ENCODE peak calls at places on chromosomes 1 and 21, in eight cellular contexts. One of them, this sample, is unnamed.

GRCh38 chr21:44512496-44513388 is 27.3 kb downstream of the KRTAP10-1 start:
- DNase-seq in heart left ventricle: peak
- DNase-seq in upper lobe of right lung: no peak
- DNase-seq in IMR-90: no peak
- DNase-seq in neural progenitor cell: no peak
- DNase-seq in fibroblast of the aortic adventitia: no peak
- DNase-seq in HL-60: no peak
- DNase-seq in CD8-positive, alpha-beta T cell: no peak
- DNase-seq in this sample: no peak

GRCh38 chr1:45623972-45624371 is at the start of gene CCDC17:
- DNase-seq in upper lobe of right lung: no peak
- DNase-seq in IMR-90: no peak
- DNase-seq in neural progenitor cell: no peak
- DNase-seq in fibroblast of the aortic adventitia: peak
- DNase-seq in CD8-positive, alpha-beta T cell: no peak
- DNase-seq in heart left ventricle: no peak
- DNase-seq in HL-60: no peak
- DNase-seq in this sample: no peak

GRCh38 chr1:68442822-68443556 is 6.8 kb downstream of the RPE65 start:
- DNase-seq in heart left ventricle: no peak
- DNase-seq in fibroblast of the aortic adventitia: peak
- DNase-seq in CD8-positive, alpha-beta T cell: no peak
- DNase-seq in neural progenitor cell: peak
- DNase-seq in IMR-90: peak
- DNase-seq in upper lobe of right lung: no peak
- DNase-seq in HL-60: peak
- DNase-seq in this sample: peak

GRCh38 chr1:235670157-235670776 is 20.7 kb upstream of the GNG4 start:
- DNase-seq in heart left ventricle: no peak
- DNase-seq in CD8-positive, alpha-beta T cell: no peak
- DNase-seq in neural progenitor cell: no peak
- DNase-seq in HL-60: no peak
- DNase-seq in IMR-90: peak
- DNase-seq in fibroblast of the aortic adventitia: no peak
- DNase-seq in upper lobe of right lung: no peak
- DNase-seq in this sample: no peak

GRCh38 chr1:20138346-20138745 is 777 bp upstream of the PLA2G2F start:
- DNase-seq in IMR-90: no peak
- DNase-seq in neural progenitor cell: no peak
- DNase-seq in heart left ventricle: no peak
- DNase-seq in upper lobe of right lung: no peak
- DNase-seq in HL-60: no peak
- DNase-seq in CD8-positive, alpha-beta T cell: no peak
- DNase-seq in fibroblast of the aortic adventitia: no peak
- DNase-seq in this sample: no peak

GRCh38 chr1:116489231-116489697 is 81.6 kb downstream of the CD58 start:
- DNase-seq in upper lobe of right lung: no peak
- DNase-seq in CD8-positive, alpha-beta T cell: no peak
- DNase-seq in HL-60: no peak
- DNase-seq in heart left ventricle: no peak
- DNase-seq in neural progenitor cell: peak
- DNase-seq in fibroblast of the aortic adventitia: no peak
- DNase-seq in IMR-90: peak
- DNase-seq in this sample: no peak

GRCh38 chr1:85884372-85885035 is 176.3 kb upstream of the ZNHIT6 start:
- DNase-seq in CD8-positive, alpha-beta T cell: no peak
- DNase-seq in HL-60: no peak
- DNase-seq in fibroblast of the aortic adventitia: peak
- DNase-seq in upper lobe of right lung: no peak
- DNase-seq in IMR-90: peak
- DNase-seq in neural progenitor cell: peak
- DNase-seq in heart left ventricle: no peak
- DNase-seq in this sample: no peak

GRCh38 chr1:203153989-203154821 is 21.4 kb downstream of the MYBPH start:
- DNase-seq in HL-60: no peak
- DNase-seq in CD8-positive, alpha-beta T cell: no peak
- DNase-seq in fibroblast of the aortic adventitia: no peak
- DNase-seq in upper lobe of right lung: no peak
- DNase-seq in neural progenitor cell: no peak
- DNase-seq in IMR-90: peak
- DNase-seq in heart left ventricle: no peak
- DNase-seq in this sample: no peak

GRCh38 chr1:116287341-116288200 is 85.5 kb upstream of the ATP1A1 start:
- DNase-seq in IMR-90: no peak
- DNase-seq in heart left ventricle: no peak
- DNase-seq in neural progenitor cell: no peak
- DNase-seq in HL-60: no peak
- DNase-seq in upper lobe of right lung: no peak
- DNase-seq in CD8-positive, alpha-beta T cell: no peak
- DNase-seq in fibroblast of the aortic adventitia: no peak
- DNase-seq in this sample: no peak

GRCh38 chr21:32257952-32258785 is 20.7 kb downstream of the MIS18A start:
- DNase-seq in CD8-positive, alpha-beta T cell: peak
- DNase-seq in heart left ventricle: peak
- DNase-seq in IMR-90: peak
- DNase-seq in HL-60: peak
- DNase-seq in upper lobe of right lung: no peak
- DNase-seq in neural progenitor cell: peak
- DNase-seq in fibroblast of the aortic adventitia: peak
- DNase-seq in this sample: peak

DNA sequence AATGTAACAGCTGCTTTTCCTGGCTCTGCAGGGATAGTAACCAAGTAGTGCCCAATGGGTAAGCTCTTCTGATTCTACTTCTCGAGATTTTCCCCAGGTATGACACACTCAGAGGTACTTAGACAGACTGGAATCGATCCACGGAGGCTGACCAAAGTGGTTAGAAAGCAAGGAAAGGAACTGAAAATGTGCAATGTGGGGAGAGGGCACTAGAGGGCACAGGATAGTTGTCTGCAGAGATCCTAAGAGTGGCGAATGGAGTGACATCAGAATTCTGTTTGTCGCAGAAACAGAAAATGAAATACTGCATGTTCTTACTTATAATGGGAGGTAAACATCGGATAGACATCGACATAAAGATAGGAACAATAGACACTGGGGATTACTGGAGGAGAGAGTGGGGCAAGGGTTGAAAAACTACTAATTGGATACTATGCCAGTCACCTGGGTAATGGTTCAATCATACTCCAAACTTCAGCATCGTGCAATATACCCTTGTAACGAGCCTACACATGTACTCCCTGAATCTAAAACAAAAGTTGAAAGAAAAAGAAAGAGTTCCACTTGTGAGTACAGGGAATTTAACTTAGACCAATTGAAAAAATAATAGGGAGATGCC is 23.3 kb downstream of the CYP2J2 start:
- DNase-seq in heart left ventricle: no peak
- DNase-seq in fibroblast of the aortic adventitia: peak
- DNase-seq in upper lobe of right lung: no peak
- DNase-seq in HL-60: peak
- DNase-seq in IMR-90: no peak
- DNase-seq in neural progenitor cell: peak
- DNase-seq in CD8-positive, alpha-beta T cell: no peak
- DNase-seq in this sample: peak
- TF ChIP-seq CTCF in heart left ventricle: no peak
- TF ChIP-seq CTCF in fibroblast of the aortic adventitia: peak
- TF ChIP-seq CTCF in upper lobe of right lung: peak
- TF ChIP-seq CTCF in HL-60: peak
- TF ChIP-seq CTCF in IMR-90: peak
- TF ChIP-seq CTCF in neural progenitor cell: peak
- TF ChIP-seq CTCF in CD8-positive, alpha-beta T cell: no peak
- TF ChIP-seq CTCF in this sample: peak

DNA sequence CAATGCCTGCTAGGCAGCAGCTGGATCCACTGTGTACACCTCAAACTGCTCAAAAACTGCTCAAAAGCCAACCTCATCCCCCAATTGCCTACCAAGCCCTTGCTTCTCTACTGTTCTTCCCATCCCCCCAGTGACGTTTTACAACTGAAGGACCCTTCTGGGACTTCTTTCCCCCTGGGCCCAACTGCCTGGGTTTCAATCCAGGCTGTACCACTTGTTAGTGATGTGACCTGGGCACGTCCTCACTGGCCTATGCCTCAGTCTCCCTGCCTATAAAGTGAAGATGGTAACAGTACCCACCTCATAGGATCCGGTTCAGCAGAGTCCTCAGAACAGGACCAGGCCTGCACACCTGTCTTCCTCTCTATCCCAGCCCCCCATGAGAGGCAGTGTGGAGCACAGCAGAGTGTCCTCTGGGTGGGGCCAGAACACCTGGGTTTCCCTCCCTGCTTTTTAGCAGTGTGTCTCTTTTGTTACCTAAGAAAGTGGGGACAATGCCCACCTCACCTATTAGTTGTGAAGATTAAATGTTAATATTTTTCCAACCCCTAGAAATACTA is 1.9 kb upstream of the TEKT2 start:
- DNase-seq in heart left ventricle: no peak
- DNase-seq in neural progenitor cell: no peak
- DNase-seq in HL-60: no peak
- DNase-seq in IMR-90: no peak
- DNase-seq in upper lobe of right lung: no peak
- DNase-seq in fibroblast of the aortic adventitia: no peak
- DNase-seq in CD8-positive, alpha-beta T cell: no peak
- DNase-seq in this sample: no peak
- TF ChIP-seq CTCF in heart left ventricle: no peak
- TF ChIP-seq CTCF in neural progenitor cell: no peak
- TF ChIP-seq CTCF in HL-60: no peak
- TF ChIP-seq CTCF in IMR-90: no peak
- TF ChIP-seq CTCF in upper lobe of right lung: no peak
- TF ChIP-seq CTCF in fibroblast of the aortic adventitia: no peak
- TF ChIP-seq CTCF in CD8-positive, alpha-beta T cell: no peak
- TF ChIP-seq CTCF in this sample: no peak

GRCh38 chr1:163701783-163702182 is 380.0 kb downstream of the NUF2 start:
- DNase-seq in IMR-90: no peak
- DNase-seq in HL-60: no peak
- DNase-seq in CD8-positive, alpha-beta T cell: no peak
- DNase-seq in fibroblast of the aortic adventitia: no peak
- DNase-seq in heart left ventricle: no peak
- DNase-seq in neural progenitor cell: no peak
- DNase-seq in upper lobe of right lung: no peak
- DNase-seq in this sample: no peak
- TF ChIP-seq CTCF in IMR-90: no peak
- TF ChIP-seq CTCF in HL-60: no peak
- TF ChIP-seq CTCF in CD8-positive, alpha-beta T cell: no peak
- TF ChIP-seq CTCF in fibroblast of the aortic adventitia: no peak
- TF ChIP-seq CTCF in heart left ventricle: no peak
- TF ChIP-seq CTCF in neural progenitor cell: no peak
- TF ChIP-seq CTCF in upper lobe of right lung: no peak
- TF ChIP-seq CTCF in this sample: no peak

DNA sequence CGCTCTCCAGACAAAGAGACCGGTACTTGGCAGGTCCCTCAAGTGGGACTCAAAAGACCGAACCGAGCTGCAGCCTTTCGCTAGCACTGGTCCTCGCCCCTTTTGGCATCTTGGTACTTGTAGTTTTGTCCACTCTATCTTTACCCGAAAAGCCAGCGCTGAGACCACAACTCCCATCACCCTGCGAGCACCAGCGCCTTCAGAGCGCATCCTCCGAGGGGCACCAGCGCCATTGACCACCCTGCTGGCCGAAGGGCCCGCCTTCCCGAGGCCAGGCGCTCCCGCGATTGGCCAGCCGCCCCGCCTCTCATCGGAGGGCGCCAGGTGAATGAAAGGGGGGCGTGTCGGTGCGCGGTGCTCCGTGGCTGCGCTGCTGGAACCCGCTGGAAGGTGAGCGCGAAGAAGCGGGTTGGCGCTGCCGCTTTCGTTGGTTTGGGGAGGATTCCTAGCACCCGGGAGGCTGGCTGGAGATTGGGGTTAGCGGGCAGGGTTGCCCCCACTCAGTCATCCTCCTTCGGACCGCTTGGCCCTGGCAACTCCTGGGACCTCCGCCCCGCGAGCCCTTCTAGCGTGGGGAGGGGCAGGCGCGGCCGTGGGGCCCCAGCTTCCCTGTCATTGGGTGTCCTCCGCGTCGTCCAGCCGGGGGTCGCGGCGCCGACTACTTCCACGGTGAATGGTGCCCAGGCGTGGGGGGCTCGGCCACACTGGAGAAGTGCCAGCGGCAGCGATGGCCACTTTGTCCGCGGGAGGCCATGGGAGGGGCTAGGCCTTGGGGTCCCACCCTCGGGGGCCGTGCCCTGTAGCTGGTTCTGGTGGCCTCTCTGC is at the start of gene ZBTB8B:
- DNase-seq in heart left ventricle: peak
- DNase-seq in CD8-positive, alpha-beta T cell: peak
- DNase-seq in neural progenitor cell: peak
- DNase-seq in IMR-90: peak
- DNase-seq in upper lobe of right lung: peak
- DNase-seq in HL-60: no peak
- DNase-seq in fibroblast of the aortic adventitia: peak
- DNase-seq in this sample: peak
- TF ChIP-seq CTCF in heart left ventricle: no peak
- TF ChIP-seq CTCF in CD8-positive, alpha-beta T cell: no peak
- TF ChIP-seq CTCF in neural progenitor cell: no peak
- TF ChIP-seq CTCF in IMR-90: no peak
- TF ChIP-seq CTCF in upper lobe of right lung: no peak
- TF ChIP-seq CTCF in HL-60: no peak
- TF ChIP-seq CTCF in fibroblast of the aortic adventitia: peak
- TF ChIP-seq CTCF in this sample: no peak

GRCh38 chr21:42258885-42259407 is 40.0 kb downstream of the ABCG1 start:
- DNase-seq in IMR-90: no peak
- DNase-seq in CD8-positive, alpha-beta T cell: no peak
- DNase-seq in fibroblast of the aortic adventitia: no peak
- DNase-seq in HL-60: no peak
- DNase-seq in upper lobe of right lung: no peak
- DNase-seq in neural progenitor cell: no peak
- DNase-seq in heart left ventricle: no peak
- DNase-seq in this sample: no peak
- TF ChIP-seq CTCF in IMR-90: no peak
- TF ChIP-seq CTCF in CD8-positive, alpha-beta T cell: peak
- TF ChIP-seq CTCF in fibroblast of the aortic adventitia: no peak
- TF ChIP-seq CTCF in HL-60: no peak
- TF ChIP-seq CTCF in upper lobe of right lung: no peak
- TF ChIP-seq CTCF in neural progenitor cell: no peak
- TF ChIP-seq CTCF in heart left ventricle: no peak
- TF ChIP-seq CTCF in this sample: no peak

GRCh38 chr1:22749503-22749902 is 38.9 kb downstream of the EPHB2 start:
- DNase-seq in HL-60: no peak
- DNase-seq in CD8-positive, alpha-beta T cell: no peak
- DNase-seq in IMR-90: no peak
- DNase-seq in heart left ventricle: no peak
- DNase-seq in upper lobe of right lung: no peak
- DNase-seq in fibroblast of the aortic adventitia: no peak
- DNase-seq in neural progenitor cell: no peak
- DNase-seq in this sample: no peak
- TF ChIP-seq CTCF in HL-60: no peak
- TF ChIP-seq CTCF in CD8-positive, alpha-beta T cell: no peak
- TF ChIP-seq CTCF in IMR-90: no peak
- TF ChIP-seq CTCF in heart left ventricle: no peak
- TF ChIP-seq CTCF in upper lobe of right lung: no peak
- TF ChIP-seq CTCF in fibroblast of the aortic adventitia: no peak
- TF ChIP-seq CTCF in neural progenitor cell: no peak
- TF ChIP-seq CTCF in this sample: no peak

This sample was measured in GM13977.